ENCODE peak calls at places on chromosomes 12 and 14, in seven cellular contexts. N, L, G, I, W, H and Z are unnamed samples.

GRCh38 chr12:442235-442884 is 17.4 kb upstream of the B4GALNT3 start:
- DNase-seq in G (peak; percentile 71), L (peak; percentile 59), N (no peak), I (peak; percentile 24), W (peak; percentile 55), H (no peak), Z (peak; percentile 40)

GRCh38 chr14:92584856-92585255 is 71.3 kb downstream of the RIN3 start:
- DNase-seq in G (no peak), W (peak; percentile 53), N (no peak), L (no peak), H (no peak), I (no peak), Z (no peak)

GRCh38 chr12:12992418-12993175 is 7.5 kb downstream of the HEBP1 start:
- DNase-seq in H (no peak), I (no peak), G (peak; percentile 80), N (no peak), L (peak; percentile 53), W (peak; percentile 98), Z (peak; percentile 88)

GRCh38 chr12:2363836-2364565 is 311.2 kb downstream of the CACNA1C start:
- DNase-seq in W (no peak), G (no peak), H (no peak), L (no peak), I (no peak), N (no peak), Z (no peak)

GRCh38 chr14:24897793-24898192 is 152.2 kb downstream of the STXBP6 start:
- DNase-seq in W (no peak), G (no peak), I (no peak), N (no peak), H (no peak), L (no peak), Z (no peak)

GRCh38 chr14:80278293-80279037 is 67.2 kb upstream of the DIO2 start:
- DNase-seq in I (peak; percentile 27), W (peak; percentile 39), L (peak; percentile 31), H (no peak), G (no peak), N (no peak), Z (no peak)

GRCh38 chr14:36517242-36518030 is 2.6 kb downstream of the NKX2-1 start:
- DNase-seq in N (no peak), I (no peak), G (no peak), W (no peak), H (no peak), L (no peak), Z (no peak)

GRCh38 chr14:59352951-59353350 is 112.2 kb downstream of the GPR135 start:
- DNase-seq in W (no peak), G (no peak), I (no peak), L (no peak), H (no peak), N (no peak), Z (no peak)

GRCh38 chr14:65478596-65478995 is 66.1 kb downstream of the FUT8 start:
- DNase-seq in N (no peak), W (no peak), H (no peak), G (no peak), L (peak; percentile 64), I (no peak), Z (no peak)

GRCh38 chr12:19483727-19484126 is 44.4 kb downstream of the AEBP2 start:
- DNase-seq in W (peak; percentile 20), H (no peak), G (no peak), I (no peak), N (no peak), L (peak; percentile 24), Z (no peak)

GRCh38 chr14:99699071-99699760 is 15.1 kb downstream of the CYP46A1 start:
- DNase-seq in G (peak; percentile 26), I (no peak), L (no peak), H (no peak), N (no peak), W (no peak), Z (no peak)

GRCh38 chr14:99576761-99577705 is 27.0 kb downstream of the CCDC85C start:
- DNase-seq in W (no peak), H (no peak), N (no peak), L (no peak), I (no peak), G (no peak), Z (no peak)

GRCh38 chr12:58358369-58358768 is 417.0 kb downstream of the ATP23 start:
- DNase-seq in N (no peak), I (no peak), G (no peak), H (no peak), L (no peak), W (no peak), Z (no peak)
- H3K27me3 ChIP-seq in N (no peaks in the 10 kb centered on the region), I (no peaks in the 10 kb centered on the region), G (no peaks in the 10 kb centered on the region), H (no peaks in the 10 kb centered on the region), L (no peaks in the 10 kb centered on the region), W (no peaks in the 10 kb centered on the region), Z (no peaks in the 10 kb centered on the region)

GRCh38 chr12:56633465-56634241 is 3.5 kb upstream of the BAZ2A start:
- DNase-seq in I (no peak), G (no peak), L (no peak), W (no peak), N (no peak), H (no peak), Z (no peak)

GRCh38 chr12:56632701-56633464 is 2.8 kb upstream of the BAZ2A start:
- DNase-seq in G (no peak), I (no peak), L (no peak), W (no peak), H (no peak), N (no peak), Z (no peak)

GRCh38 chr12:56634242-56634836 is 4.2 kb upstream of the BAZ2A start:
- DNase-seq in W (no peak), H (no peak), L (peak; percentile 23), N (no peak), I (peak; percentile 30), G (no peak), Z (peak; percentile 49)

GRCh38 chr12:56630180-56630632 is at the start of gene BAZ2A:
- DNase-seq in I (peak; percentile 92), W (peak; percentile 72), H (peak; percentile 90), N (peak; percentile 93), L (peak; percentile 73), G (peak; percentile 85), Z (peak; percentile 80)

DNA sequence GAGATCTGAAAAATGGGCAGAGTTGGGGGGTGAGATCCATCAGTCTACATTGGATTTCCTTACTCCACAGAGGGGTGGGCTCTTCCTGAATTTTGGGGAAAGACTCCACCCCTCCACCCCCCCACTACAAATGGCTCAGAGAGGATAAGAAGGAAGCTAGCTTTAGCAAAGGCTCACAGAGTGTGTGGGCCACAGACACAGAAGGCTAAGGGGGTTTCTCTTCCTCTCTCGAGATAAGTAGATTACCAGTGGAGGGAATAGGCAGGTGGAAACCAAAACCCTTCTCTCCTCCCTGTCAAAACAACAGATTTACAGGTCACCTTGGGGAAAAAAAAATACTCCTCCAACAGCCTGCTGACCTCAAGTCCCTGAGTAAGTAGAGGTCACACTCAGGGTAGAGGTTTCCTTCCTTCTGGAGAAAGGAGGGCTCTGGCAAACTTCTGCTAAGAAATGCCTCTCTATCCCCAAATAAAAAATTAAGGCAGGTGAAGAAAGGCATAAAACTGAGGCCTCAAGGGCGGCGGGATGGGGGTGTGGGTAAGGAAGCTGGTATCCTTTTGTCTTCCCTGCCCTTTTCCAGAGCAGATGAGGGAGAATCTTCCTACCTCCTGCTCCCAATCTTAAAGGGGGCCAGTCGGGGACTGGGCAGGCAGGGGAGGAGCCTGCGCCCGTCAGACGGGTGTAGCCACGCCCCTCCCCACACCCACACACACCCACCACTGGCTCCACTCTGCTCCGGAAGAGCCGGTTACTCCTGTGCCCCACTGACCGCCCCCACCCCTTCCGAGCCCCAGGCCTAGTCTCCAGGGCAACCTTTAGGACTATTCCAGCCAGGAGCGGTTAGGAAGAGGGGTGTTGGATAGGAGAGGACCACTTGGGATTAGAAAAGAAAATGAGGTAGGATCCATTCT is 1.9 kb upstream of the BAZ2A start:
- DNase-seq in H (peak; percentile 79), G (peak; percentile 64), W (peak; percentile 31), L (peak; percentile 50), N (peak; percentile 80), I (peak; percentile 79), Z (peak; percentile 80)
- H3K4me1 ChIP-seq in H (peaks cover 80% of the 10 kb centered on the region), G (peaks cover 62% of the 10 kb centered on the region), W (peaks cover 25% of the 10 kb centered on the region), L (peaks cover 46% of the 10 kb centered on the region), N (peaks cover 50% of the 10 kb centered on the region), I (peaks cover 62% of the 10 kb centered on the region), Z (peaks cover 34% of the 10 kb centered on the region)

GRCh38 chr12:111085100-111085499 is 164.7 kb upstream of the MYL2 start:
- DNase-seq in G (no peak), N (no peak), H (no peak), L (no peak), W (no peak), I (no peak), Z (no peak)

GRCh38 chr12:111091036-111091435 is 170.7 kb upstream of the MYL2 start:
- DNase-seq in I (no peak), H (no peak), G (no peak), N (no peak), W (no peak), L (no peak), Z (no peak)

GRCh38 chr12:111088409-111088808 is 168.0 kb upstream of the MYL2 start:
- DNase-seq in G (no peak), H (no peak), I (no peak), L (no peak), N (no peak), W (no peak), Z (no peak)

GRCh38 chr12:111093428-111094142 is 173.2 kb upstream of the MYL2 start:
- DNase-seq in L (no peak), H (no peak), N (no peak), I (no peak), W (no peak), G (no peak), Z (no peak)

DNA sequence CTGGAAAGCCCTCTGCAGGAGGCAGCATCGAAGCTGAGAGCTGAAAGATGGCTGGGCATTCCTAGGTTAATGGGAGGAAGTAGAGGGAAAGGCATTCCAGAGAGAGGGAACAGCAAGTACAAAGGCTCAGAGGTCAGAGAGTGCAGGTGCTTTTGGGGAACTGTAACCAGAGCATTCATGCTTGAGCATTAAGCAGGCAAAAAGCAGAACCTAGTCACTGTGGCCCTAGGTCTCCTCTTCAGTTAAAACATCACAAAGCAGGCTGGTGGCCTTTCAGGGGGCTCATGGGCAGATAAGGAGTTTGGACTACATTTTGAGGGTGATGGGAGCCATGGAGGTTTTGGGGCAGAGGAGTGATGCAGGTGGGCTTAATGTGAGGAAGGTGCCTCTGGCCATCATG is 169.2 kb upstream of the MYL2 start:
- DNase-seq in W (no peak), I (no peak), L (no peak), N (no peak), G (no peak), H (no peak), Z (no peak)
- H3K27me3 ChIP-seq in W (no peaks in the 10 kb centered on the region), I (no peaks in the 10 kb centered on the region), L (no peaks in the 10 kb centered on the region), N (peaks cover 4% of the 10 kb centered on the region), G (no peaks in the 10 kb centered on the region), H (peaks cover 15% of the 10 kb centered on the region), Z (peaks cover 6% of the 10 kb centered on the region)

GRCh38 chr12:4441355-4442330 is 4.0 kb downstream of the FGF6 start:
- DNase-seq in G (no peak), N (peak; percentile 79), L (no peak), H (no peak), W (no peak), I (no peak), Z (no peak)

GRCh38 chr12:4439736-4440135 is 5.9 kb downstream of the FGF6 start:
- DNase-seq in N (no peak), I (no peak), G (peak; percentile 21), W (no peak), H (no peak), L (no peak), Z (no peak)

GRCh38 chr12:4438834-4439596 is 6.6 kb downstream of the FGF6 start:
- DNase-seq in N (no peak), I (no peak), L (no peak), W (no peak), G (peak; percentile 48), H (no peak), Z (no peak)

GRCh38 chr12:4443616-4444015 is 2.0 kb downstream of the FGF6 start:
- DNase-seq in I (no peak), H (no peak), W (no peak), L (no peak), N (no peak), G (no peak), Z (no peak)

GRCh38 chr12:4440187-4440941 is 5.3 kb downstream of the FGF6 start:
- DNase-seq in G (peak; percentile 30), N (no peak), I (no peak), W (no peak), H (no peak), L (no peak), Z (no peak)
- H3K4me1 ChIP-seq in G (peaks cover 12% of the 10 kb centered on the region), N (peaks cover 18% of the 10 kb centered on the region), I (peaks cover 12% of the 10 kb centered on the region), W (no peaks in the 10 kb centered on the region), H (peaks cover 14% of the 10 kb centered on the region), L (no peaks in the 10 kb centered on the region), Z (no peaks in the 10 kb centered on the region)